ENCODE peak calls at places on chromosome 7, in seven cellular contexts. One of them, this sample, is unnamed.

GRCh38 chr7:81399461-81399860 is 370.4 kb downstream of the HGF start:
- DNase-seq in GM13977: no peak
- DNase-seq in astrocyte of the spinal cord: no peak
- DNase-seq in GM23338: no peak
- DNase-seq in neural crest cell: no peak
- DNase-seq in neural progenitor cell: no peak
- DNase-seq in endothelial cell of umbilical vein: no peak
- DNase-seq in this sample: no peak

GRCh38 chr7:6160191-6160623 is 112.2 kb downstream of the CYTH3 start:
- DNase-seq in GM23338: peak; percentile 83
- DNase-seq in neural crest cell: peak; percentile 46
- DNase-seq in astrocyte of the spinal cord: peak; percentile 52
- DNase-seq in neural progenitor cell: peak; percentile 80
- DNase-seq in GM13977: no peak
- DNase-seq in endothelial cell of umbilical vein: peak; percentile 66
- DNase-seq in this sample: peak; percentile 13

GRCh38 chr7:64618785-64619456 is 47.0 kb upstream of the ZNF107 start:
- DNase-seq in astrocyte of the spinal cord: peak; percentile 37
- DNase-seq in GM23338: peak; percentile 80
- DNase-seq in endothelial cell of umbilical vein: peak; percentile 41
- DNase-seq in neural crest cell: peak; percentile 1
- DNase-seq in neural progenitor cell: peak; percentile 44
- DNase-seq in GM13977: no peak
- DNase-seq in this sample: peak; percentile 58

GRCh38 chr7:63876707-63877322 is 121.8 kb upstream of the ZNF722 start:
- DNase-seq in endothelial cell of umbilical vein: no peak
- DNase-seq in GM13977: no peak
- DNase-seq in neural crest cell: no peak
- DNase-seq in GM23338: peak; percentile 0
- DNase-seq in neural progenitor cell: no peak
- DNase-seq in astrocyte of the spinal cord: no peak
- DNase-seq in this sample: no peak

GRCh38 chr7:68556537-68556936 is 1041.7 kb upstream of the AUTS2 start:
- DNase-seq in astrocyte of the spinal cord: no peak
- DNase-seq in neural progenitor cell: no peak
- DNase-seq in endothelial cell of umbilical vein: no peak
- DNase-seq in neural crest cell: no peak
- DNase-seq in GM23338: no peak
- DNase-seq in GM13977: no peak
- DNase-seq in this sample: no peak

GRCh38 chr7:15967551-15967950 is 281.1 kb upstream of the MEOX2 start:
- DNase-seq in neural crest cell: no peak
- DNase-seq in astrocyte of the spinal cord: no peak
- DNase-seq in GM13977: no peak
- DNase-seq in GM23338: no peak
- DNase-seq in endothelial cell of umbilical vein: no peak
- DNase-seq in neural progenitor cell: no peak
- DNase-seq in this sample: no peak

GRCh38 chr7:149266451-149266850 is 4.5 kb downstream of the ZNF783 start:
- DNase-seq in astrocyte of the spinal cord: no peak
- DNase-seq in GM23338: no peak
- DNase-seq in endothelial cell of umbilical vein: no peak
- DNase-seq in neural crest cell: no peak
- DNase-seq in GM13977: no peak
- DNase-seq in neural progenitor cell: no peak
- DNase-seq in this sample: no peak

GRCh38 chr7:71430246-71430645 is 298.3 kb downstream of the GALNT17 start:
- DNase-seq in GM23338: no peak
- DNase-seq in GM13977: no peak
- DNase-seq in endothelial cell of umbilical vein: no peak
- DNase-seq in neural crest cell: no peak
- DNase-seq in neural progenitor cell: no peak
- DNase-seq in astrocyte of the spinal cord: no peak
- DNase-seq in this sample: no peak

GRCh38 chr7:27096756-27097514 is 1.1 kb upstream of the HOXA1 start:
- DNase-seq in GM13977: no peak
- DNase-seq in neural crest cell: no peak
- DNase-seq in endothelial cell of umbilical vein: peak; percentile 53
- DNase-seq in astrocyte of the spinal cord: peak; percentile 59
- DNase-seq in neural progenitor cell: peak; percentile 31
- DNase-seq in GM23338: peak; percentile 47
- DNase-seq in this sample: peak; percentile 55

GRCh38 chr7:26013551-26014083 is 138.4 kb upstream of the NFE2L3 start:
- DNase-seq in neural progenitor cell: no peak
- DNase-seq in astrocyte of the spinal cord: no peak
- DNase-seq in GM23338: no peak
- DNase-seq in neural crest cell: no peak
- DNase-seq in GM13977: no peak
- DNase-seq in endothelial cell of umbilical vein: no peak
- DNase-seq in this sample: no peak

GRCh38 chr7:110977127-110977776 is 113.7 kb upstream of the LRRN3 start:
- DNase-seq in GM13977: no peak
- DNase-seq in GM23338: no peak
- DNase-seq in astrocyte of the spinal cord: peak; percentile 8
- DNase-seq in endothelial cell of umbilical vein: no peak
- DNase-seq in neural progenitor cell: no peak
- DNase-seq in neural crest cell: no peak
- DNase-seq in this sample: no peak

GRCh38 chr7:1083729-1084657 is 3.9 kb upstream of the GPER1 start:
- DNase-seq in astrocyte of the spinal cord: no peak
- DNase-seq in endothelial cell of umbilical vein: peak; percentile 22
- DNase-seq in neural progenitor cell: no peak
- DNase-seq in GM23338: no peak
- DNase-seq in GM13977: no peak
- DNase-seq in neural crest cell: no peak
- DNase-seq in this sample: no peak

GRCh38 chr7:4279210-4279609 is 402.9 kb upstream of the FOXK1 start:
- DNase-seq in neural progenitor cell: no peak
- DNase-seq in neural crest cell: no peak
- DNase-seq in GM13977: no peak
- DNase-seq in GM23338: no peak
- DNase-seq in endothelial cell of umbilical vein: no peak
- DNase-seq in astrocyte of the spinal cord: no peak
- DNase-seq in this sample: peak; percentile 14

GRCh38 chr7:143126146-143126545 is 5.7 kb upstream of the PIP start:
- DNase-seq in endothelial cell of umbilical vein: peak; percentile 19
- DNase-seq in GM23338: no peak
- DNase-seq in neural progenitor cell: no peak
- DNase-seq in astrocyte of the spinal cord: no peak
- DNase-seq in GM13977: no peak
- DNase-seq in neural crest cell: no peak
- DNase-seq in this sample: peak; percentile 57

GRCh38 chr7:35286422-35286821 is 32.5 kb upstream of the TBX20 start:
- DNase-seq in neural progenitor cell: no peak
- DNase-seq in GM13977: no peak
- DNase-seq in astrocyte of the spinal cord: peak; percentile 3
- DNase-seq in neural crest cell: no peak
- DNase-seq in endothelial cell of umbilical vein: no peak
- DNase-seq in GM23338: no peak
- DNase-seq in this sample: peak; percentile 59

GRCh38 chr7:50792342-50793114 is 9.8 kb upstream of the GRB10 start:
- DNase-seq in astrocyte of the spinal cord: peak; percentile 65
- DNase-seq in neural progenitor cell: peak; percentile 61
- DNase-seq in neural crest cell: peak; percentile 32
- DNase-seq in GM13977: no peak
- DNase-seq in GM23338: peak; percentile 67
- DNase-seq in endothelial cell of umbilical vein: peak; percentile 40
- DNase-seq in this sample: peak; percentile 61

GRCh38 chr7:13476881-13477444 is 512.5 kb downstream of the ETV1 start:
- DNase-seq in neural crest cell: no peak
- DNase-seq in astrocyte of the spinal cord: no peak
- DNase-seq in GM23338: peak; percentile 13
- DNase-seq in GM13977: no peak
- DNase-seq in neural progenitor cell: peak; percentile 3
- DNase-seq in endothelial cell of umbilical vein: no peak
- DNase-seq in this sample: peak; percentile 6
- TF ChIP-seq CTCF in neural crest cell: no peak
- TF ChIP-seq CTCF in astrocyte of the spinal cord: peak; percentile 15
- TF ChIP-seq CTCF in GM23338: peak; percentile 50
- TF ChIP-seq CTCF in GM13977: no peak
- TF ChIP-seq CTCF in neural progenitor cell: peak; percentile 40
- TF ChIP-seq CTCF in endothelial cell of umbilical vein: no peak
- TF ChIP-seq CTCF in this sample: no peak

GRCh38 chr7:13989138-13989943 is at the start of gene ETV1:
- DNase-seq in endothelial cell of umbilical vein: peak; percentile 81
- DNase-seq in GM23338: peak; percentile 98
- DNase-seq in neural progenitor cell: peak; percentile 96
- DNase-seq in astrocyte of the spinal cord: peak; percentile 74
- DNase-seq in GM13977: no peak
- DNase-seq in neural crest cell: peak; percentile 75
- DNase-seq in this sample: peak; percentile 82
- TF ChIP-seq CTCF in endothelial cell of umbilical vein: peak; percentile 54
- TF ChIP-seq CTCF in GM23338: peak; percentile 41
- TF ChIP-seq CTCF in neural progenitor cell: peak; percentile 54
- TF ChIP-seq CTCF in astrocyte of the spinal cord: peak; percentile 42
- TF ChIP-seq CTCF in GM13977: no peak
- TF ChIP-seq CTCF in neural crest cell: peak; percentile 49
- TF ChIP-seq CTCF in this sample: peak; percentile 33

GRCh38 chr7:20217193-20217948 is at the start of gene MACC1:
- DNase-seq in neural progenitor cell: peak; percentile 71
- DNase-seq in GM13977: no peak
- DNase-seq in neural crest cell: no peak
- DNase-seq in endothelial cell of umbilical vein: no peak
- DNase-seq in astrocyte of the spinal cord: no peak
- DNase-seq in GM23338: peak; percentile 97
- DNase-seq in this sample: peak; percentile 69
- TF ChIP-seq CTCF in neural progenitor cell: peak; percentile 60
- TF ChIP-seq CTCF in GM13977: peak; percentile 64
- TF ChIP-seq CTCF in neural crest cell: no peak
- TF ChIP-seq CTCF in endothelial cell of umbilical vein: no peak
- TF ChIP-seq CTCF in astrocyte of the spinal cord: no peak
- TF ChIP-seq CTCF in GM23338: peak; percentile 62
- TF ChIP-seq CTCF in this sample: no peak

GRCh38 chr7:30976381-30976780 is 12.6 kb downstream of the GHRHR start:
- DNase-seq in neural crest cell: no peak
- DNase-seq in endothelial cell of umbilical vein: no peak
- DNase-seq in neural progenitor cell: no peak
- DNase-seq in astrocyte of the spinal cord: no peak
- DNase-seq in GM23338: no peak
- DNase-seq in GM13977: no peak
- DNase-seq in this sample: no peak

GRCh38 chr7:30980194-30980593 is 16.4 kb downstream of the GHRHR start:
- DNase-seq in GM23338: no peak
- DNase-seq in GM13977: no peak
- DNase-seq in endothelial cell of umbilical vein: no peak
- DNase-seq in neural crest cell: no peak
- DNase-seq in astrocyte of the spinal cord: no peak
- DNase-seq in neural progenitor cell: no peak
- DNase-seq in this sample: no peak

GRCh38 chr7:30977222-30977621 is 13.5 kb downstream of the GHRHR start:
- DNase-seq in astrocyte of the spinal cord: no peak
- DNase-seq in endothelial cell of umbilical vein: no peak
- DNase-seq in neural progenitor cell: no peak
- DNase-seq in GM23338: no peak
- DNase-seq in GM13977: no peak
- DNase-seq in neural crest cell: no peak
- DNase-seq in this sample: no peak

GRCh38 chr7:30979027-30979426 is 15.3 kb downstream of the GHRHR start:
- DNase-seq in astrocyte of the spinal cord: no peak
- DNase-seq in endothelial cell of umbilical vein: no peak
- DNase-seq in neural crest cell: no peak
- DNase-seq in GM23338: no peak
- DNase-seq in GM13977: no peak
- DNase-seq in neural progenitor cell: no peak
- DNase-seq in this sample: no peak

GRCh38 chr7:30977896-30978564 is 14.3 kb downstream of the GHRHR start:
- DNase-seq in neural progenitor cell: peak; percentile 74
- DNase-seq in GM23338: peak; percentile 86
- DNase-seq in endothelial cell of umbilical vein: peak; percentile 26
- DNase-seq in astrocyte of the spinal cord: no peak
- DNase-seq in GM13977: no peak
- DNase-seq in neural crest cell: peak; percentile 22
- DNase-seq in this sample: peak; percentile 45
- TF ChIP-seq CTCF in neural progenitor cell: peak; percentile 61
- TF ChIP-seq CTCF in GM23338: peak; percentile 67
- TF ChIP-seq CTCF in endothelial cell of umbilical vein: peak; percentile 73
- TF ChIP-seq CTCF in astrocyte of the spinal cord: peak; percentile 66
- TF ChIP-seq CTCF in GM13977: peak; percentile 54
- TF ChIP-seq CTCF in neural crest cell: peak; percentile 66
- TF ChIP-seq CTCF in this sample: peak; percentile 54

GRCh38 chr7:37448057-37448636 is 517 bp downstream of the ELMO1 start:
- DNase-seq in neural progenitor cell: peak; percentile 65
- DNase-seq in astrocyte of the spinal cord: no peak
- DNase-seq in GM13977: peak; percentile 59
- DNase-seq in GM23338: peak; percentile 80
- DNase-seq in neural crest cell: no peak
- DNase-seq in endothelial cell of umbilical vein: no peak
- DNase-seq in this sample: no peak

GRCh38 chr7:37446371-37446770 is 2.3 kb downstream of the ELMO1 start:
- DNase-seq in astrocyte of the spinal cord: no peak
- DNase-seq in GM23338: no peak
- DNase-seq in neural progenitor cell: no peak
- DNase-seq in endothelial cell of umbilical vein: no peak
- DNase-seq in GM13977: no peak
- DNase-seq in neural crest cell: no peak
- DNase-seq in this sample: peak; percentile 4

GRCh38 chr7:37450035-37450434 is 1.4 kb upstream of the ELMO1 start:
- DNase-seq in endothelial cell of umbilical vein: no peak
- DNase-seq in astrocyte of the spinal cord: no peak
- DNase-seq in neural progenitor cell: no peak
- DNase-seq in neural crest cell: no peak
- DNase-seq in GM23338: no peak
- DNase-seq in GM13977: no peak
- DNase-seq in this sample: no peak

GRCh38 chr7:37449621-37450020 is 957 bp upstream of the ELMO1 start:
- DNase-seq in neural progenitor cell: peak; percentile 17
- DNase-seq in GM23338: peak; percentile 23
- DNase-seq in neural crest cell: no peak
- DNase-seq in GM13977: no peak
- DNase-seq in astrocyte of the spinal cord: no peak
- DNase-seq in endothelial cell of umbilical vein: no peak
- DNase-seq in this sample: no peak

DNA sequence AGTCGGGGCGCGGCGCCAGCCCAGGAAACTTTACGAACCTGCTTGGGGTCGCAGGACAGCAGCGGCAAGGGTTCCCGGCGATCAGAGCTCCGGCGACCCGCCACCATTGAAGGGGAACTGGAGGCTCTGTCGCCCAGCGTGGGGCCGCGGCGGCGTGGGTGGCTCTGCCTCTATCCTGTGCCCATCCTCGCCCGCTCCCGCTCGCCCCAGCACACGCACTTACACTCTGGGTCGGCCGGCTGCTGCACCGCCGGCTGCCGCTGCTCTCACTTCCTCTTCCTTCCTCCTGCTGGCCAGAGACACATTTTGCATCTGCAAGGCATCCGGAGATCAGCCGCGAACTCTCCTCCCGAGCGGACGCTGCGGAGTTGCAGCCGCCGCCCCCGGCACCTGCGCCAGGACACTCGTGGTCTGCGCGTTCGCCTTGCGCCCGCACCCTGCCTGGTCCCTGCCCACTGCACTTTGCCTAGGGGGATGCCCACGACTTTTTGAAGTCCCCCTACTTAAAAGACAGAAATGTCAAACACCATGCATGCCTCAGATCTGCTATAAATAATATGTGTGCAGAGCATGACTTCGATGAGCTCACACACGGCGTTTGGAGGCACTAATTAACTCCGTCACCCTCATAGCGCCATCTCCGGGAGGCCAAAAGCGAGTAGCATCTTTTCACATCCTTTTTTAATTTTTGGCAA is at the start of gene ELMO1:
- DNase-seq in GM23338: peak; percentile 93
- DNase-seq in GM13977: peak; percentile 90
- DNase-seq in astrocyte of the spinal cord: peak; percentile 22
- DNase-seq in endothelial cell of umbilical vein: peak; percentile 90
- DNase-seq in neural crest cell: peak; percentile 63
- DNase-seq in neural progenitor cell: peak; percentile 92
- DNase-seq in this sample: no peak
- TF ChIP-seq CTCF in GM23338: peak; percentile 29
- TF ChIP-seq CTCF in GM13977: peak; percentile 38
- TF ChIP-seq CTCF in astrocyte of the spinal cord: peak; percentile 25
- TF ChIP-seq CTCF in endothelial cell of umbilical vein: peak; percentile 78
- TF ChIP-seq CTCF in neural crest cell: peak; percentile 64
- TF ChIP-seq CTCF in neural progenitor cell: peak; percentile 61
- TF ChIP-seq CTCF in this sample: no peak

This sample was measured in MCF 10A.